ENCODE peak calls at places on chromosomes 12 and 14, in four cellular contexts. K is HEK293T, R is HepG2, G is GM12878. S is an unnamed sample.

GRCh38 chr12:53097207-53097563 is 282 bp upstream of the IGFBP6 start:
- DNase-seq in K (no peak), R (no peak), G (no peak), S (no peak)

GRCh38 chr14:74349757-74350156 is 1.5 kb downstream of the VRTN start:
- DNase-seq in K (no peak), R (no peak), G (no peak), S (no peak)

GRCh38 chr14:106681161-106681955 is 1155.0 kb downstream of the TMEM121 start:
- DNase-seq in K (no peak), R (no peak), G (no peak), S (no peak)

GRCh38 chr12:120394483-120395367 is 25.8 kb upstream of the MSI1 start:
- DNase-seq in K (no peak), R (no peak), G (no peak), S (no peak)

GRCh38 chr14:66066991-66067788 is 419.0 kb upstream of the CCDC196 start:
- DNase-seq in K (no peak), R (no peak), G (no peak), S (no peak)

GRCh38 chr12:48795550-48796455 is 6.9 kb upstream of the ADCY6 start:
- DNase-seq in K (peak), R (peak), G (peak), S (peak)

GRCh38 chr12:82688035-82688501 is 1.4 kb downstream of the TMTC2 start:
- DNase-seq in K (no peak), R (no peak), G (no peak), S (no peak)

GRCh38 chr12:87439990-87440827 is 589.0 kb downstream of the C12orf50 start:
- DNase-seq in K (no peak), R (no peak), G (no peak), S (no peak)

GRCh38 chr14:31930493-31931225 is 146.4 kb upstream of the ARHGAP5 start:
- DNase-seq in K (no peak), R (peak), G (no peak), S (no peak)

GRCh38 chr12:120822832-120823503 is 81.2 kb downstream of the SPPL3 start:
- DNase-seq in K (no peak), R (no peak), G (no peak), S (no peak)

GRCh38 chr14:50339178-50339804 is 27.2 kb downstream of the DMAC2L start:
- DNase-seq in K (no peak), R (no peak), G (no peak), S (no peak)

GRCh38 chr14:57692671-57693070 is 173.2 kb downstream of the SLC35F4 start:
- DNase-seq in K (peak), R (peak), G (no peak), S (peak)

GRCh38 chr14:106809615-106810014 is 1283.2 kb downstream of the TMEM121 start:
- DNase-seq in K (no peak), R (no peak), G (no peak), S (no peak)

GRCh38 chr12:13234045-13234641 is 37.6 kb downstream of the EMP1 start:
- DNase-seq in K (peak), R (peak), G (no peak), S (peak)

GRCh38 chr14:67396381-67396965 is 15.5 kb downstream of the PLEK2 start:
- DNase-seq in K (no peak), R (no peak), G (no peak), S (no peak)

GRCh38 chr14:78697341-78697740 is 527.2 kb downstream of the NRXN3 start:
- DNase-seq in K (peak), R (peak), G (no peak), S (peak)

DNA sequence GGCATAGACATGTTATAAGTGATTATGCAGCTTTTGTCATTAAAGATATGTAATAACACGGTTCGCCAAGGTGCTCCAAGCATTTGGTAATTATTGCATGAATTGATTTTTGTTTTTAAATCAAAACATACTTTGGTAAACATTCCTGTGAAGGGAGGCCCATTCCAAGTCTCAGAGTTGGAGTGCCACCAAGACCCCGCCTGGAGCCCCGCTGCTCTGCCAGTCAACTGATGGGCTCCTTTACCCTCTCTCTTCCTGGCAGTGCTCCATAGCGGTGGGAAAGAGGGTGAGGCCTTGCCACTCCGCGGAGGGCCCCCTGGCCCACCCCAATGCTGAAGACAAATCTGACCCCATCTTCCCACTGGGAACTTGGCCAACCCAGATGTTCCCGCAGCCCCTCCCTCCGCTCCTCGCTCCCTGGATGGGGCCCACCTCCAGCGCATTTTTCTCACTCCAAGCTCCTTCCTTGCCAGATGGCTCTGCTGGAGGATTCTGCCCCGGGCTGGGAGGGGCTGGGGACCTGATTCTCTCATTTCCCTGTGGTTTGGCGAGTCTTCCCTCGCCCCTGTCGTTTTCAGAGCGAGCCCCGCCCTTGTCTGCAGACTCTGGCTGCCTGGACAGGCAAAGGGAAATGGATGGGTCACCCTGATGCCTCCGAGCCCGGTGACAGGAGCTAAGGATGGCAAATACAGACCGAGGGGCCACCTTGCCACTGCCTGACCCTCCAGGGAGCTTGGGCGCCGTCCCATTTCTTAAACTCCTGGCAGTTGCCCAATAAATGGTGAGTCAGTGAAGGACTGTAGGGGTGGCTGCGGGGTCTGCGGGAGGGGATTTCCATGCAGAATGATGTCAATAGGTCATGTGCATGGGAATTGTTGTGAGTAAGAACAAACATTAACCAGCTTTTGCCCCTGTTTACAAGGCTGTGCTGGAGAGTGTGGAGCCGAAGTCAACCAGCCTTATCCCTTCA is 9.2 kb upstream of the PAPLN start:
- DNase-seq in K (no peak), R (peak), G (no peak), S (no peak)
- TF ChIP-seq FOXK2 in K (no peak), R (no peak), G (no peak), S (no peak)

DNA sequence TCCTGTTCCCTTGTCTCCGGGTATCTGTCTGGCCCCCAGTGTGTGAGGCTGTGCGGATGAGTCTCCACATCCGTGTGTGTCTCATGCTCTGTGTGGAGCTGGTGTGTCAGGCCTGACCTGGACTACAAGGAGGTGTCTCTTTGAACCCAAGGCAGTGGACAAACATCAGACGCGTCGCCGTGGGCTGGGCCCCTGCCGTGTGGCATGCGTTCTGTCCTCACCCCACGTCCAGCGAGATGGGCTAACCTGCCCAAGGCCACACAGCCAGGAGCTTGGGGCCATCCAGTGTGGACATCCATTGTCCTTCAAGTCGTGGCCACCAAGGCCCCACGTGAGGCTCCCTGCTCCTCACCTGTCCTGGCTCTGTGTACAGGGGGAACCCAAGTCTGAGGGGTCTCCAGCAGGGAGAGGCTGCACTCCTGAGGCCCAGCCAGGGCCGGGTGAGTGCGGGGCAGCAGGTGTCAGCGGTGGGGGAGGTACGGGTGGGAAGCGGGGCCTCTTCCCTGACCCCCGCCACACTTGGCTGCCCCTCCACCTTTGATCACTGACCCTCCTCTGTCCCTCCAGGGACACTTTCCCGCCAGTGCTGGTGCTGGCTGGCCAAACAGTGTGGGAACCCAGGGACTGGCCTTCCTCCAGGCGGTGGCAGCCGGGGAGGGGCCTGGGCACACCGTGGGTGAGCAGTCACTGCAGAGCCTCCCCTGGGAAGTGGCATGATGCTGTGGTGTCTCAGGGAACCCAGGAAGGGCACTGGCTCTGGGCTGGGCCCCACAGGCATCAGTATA is 48.5 kb downstream of the CYP46A1 start:
- DNase-seq in K (no peak), R (no peak), G (no peak), S (no peak)
- TF ChIP-seq FOXK2 in K (no peak), R (no peak), G (no peak), S (no peak)

GRCh38 chr12:67623259-67623658 is 25.3 kb upstream of the DYRK2 start:
- DNase-seq in K (no peak), R (no peak), G (no peak), S (no peak)
- TF ChIP-seq FOXK2 in K (no peak), R (no peak), G (no peak), S (no peak)

DNA sequence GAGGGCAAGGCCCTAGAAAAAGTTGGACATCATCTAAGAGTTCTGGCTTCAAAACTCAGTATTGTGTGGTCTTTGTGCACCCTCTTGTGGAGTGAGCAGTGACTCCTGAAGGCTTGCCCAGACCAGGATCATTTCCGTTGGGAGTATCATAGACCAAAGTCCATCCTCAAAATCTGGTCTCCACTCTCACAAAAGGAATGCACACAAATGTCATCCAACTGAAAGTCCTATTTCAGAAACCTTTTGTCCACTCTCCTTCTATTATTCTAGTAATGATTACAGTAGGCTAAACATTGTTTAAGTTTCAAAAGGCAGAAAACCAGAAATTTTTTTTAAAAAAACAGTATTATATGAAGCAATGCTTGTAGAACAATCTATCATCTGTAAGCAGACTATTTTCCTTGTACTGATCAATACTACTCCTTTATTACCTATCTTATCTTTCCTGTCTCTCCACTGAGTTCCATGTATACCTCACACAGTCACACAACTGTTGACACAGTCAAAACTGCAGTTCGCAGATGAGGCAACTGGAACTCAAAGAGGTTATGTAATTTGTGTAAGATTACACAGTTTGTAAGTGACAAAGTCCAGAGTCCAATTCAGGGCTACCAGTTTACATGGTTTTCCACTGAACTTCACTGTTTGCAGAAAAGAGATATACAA is 41.4 kb downstream of the COX16 start:
- DNase-seq in K (peak), R (peak), G (peak), S (no peak)
- TF ChIP-seq FOXK2 in K (no peak), R (peak), G (no peak), S (no peak)

DNA sequence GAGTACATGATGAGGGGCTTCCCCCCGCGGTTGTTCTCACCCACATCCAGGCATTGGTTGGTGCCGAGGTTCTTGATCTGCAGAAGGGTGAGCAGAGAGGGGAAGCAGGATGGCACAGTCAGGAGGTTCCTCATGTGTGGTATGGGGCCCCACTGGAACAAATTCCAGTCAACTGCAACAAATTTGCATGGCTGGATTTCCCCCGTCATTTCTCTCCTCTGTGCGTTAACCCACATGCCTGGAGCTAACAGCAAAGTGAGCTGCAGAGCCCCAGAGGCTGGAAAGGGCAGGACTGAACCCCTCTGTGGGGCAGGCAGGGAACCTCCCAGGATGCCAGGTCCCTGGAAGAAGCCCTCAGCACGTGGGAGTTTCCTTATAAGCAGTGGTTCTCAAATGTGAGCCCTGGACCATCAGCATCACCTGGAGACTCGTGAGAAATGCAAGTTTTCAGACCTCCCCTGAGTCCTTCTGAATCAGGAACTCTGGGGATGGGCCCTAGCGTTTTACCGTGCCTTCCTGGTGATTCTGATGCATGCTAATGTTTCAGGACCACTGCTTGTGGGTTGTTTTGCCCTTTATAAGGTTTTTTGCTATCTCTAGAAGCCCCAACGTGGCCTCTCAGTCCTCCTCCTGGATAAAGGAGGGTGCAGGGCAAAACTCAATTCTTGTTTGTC is 11.0 kb upstream of the CELA1 start:
- DNase-seq in K (no peak), R (no peak), G (peak), S (no peak)
- TF ChIP-seq FOXK2 in K (no peak), R (no peak), G (no peak), S (no peak)

GRCh38 chr12:92224685-92225331 is 79.2 kb upstream of the BTG1 start:
- DNase-seq in K (no peak), R (no peak), G (no peak), S (peak)
- TF ChIP-seq FOXK2 in K (no peak), R (no peak), G (no peak), S (no peak)

GRCh38 chr14:69244946-69245345 is 15.0 kb upstream of the GALNT16 start:
- DNase-seq in K (no peak), R (no peak), G (no peak), S (no peak)

GRCh38 chr14:69242311-69243224 is 17.4 kb upstream of the GALNT16 start:
- DNase-seq in K (peak), R (peak), G (peak), S (peak)

GRCh38 chr14:69249603-69250002 is 10.4 kb upstream of the GALNT16 start:
- DNase-seq in K (no peak), R (no peak), G (no peak), S (no peak)

GRCh38 chr14:69247691-69248440 is 12.1 kb upstream of the GALNT16 start:
- DNase-seq in K (no peak), R (no peak), G (no peak), S (no peak)

GRCh38 chr14:69246331-69246730 is 13.6 kb upstream of the GALNT16 start:
- DNase-seq in K (no peak), R (peak), G (no peak), S (no peak)
- TF ChIP-seq FOXK2 in K (no peak), R (no peak), G (no peak), S (no peak)

DNA sequence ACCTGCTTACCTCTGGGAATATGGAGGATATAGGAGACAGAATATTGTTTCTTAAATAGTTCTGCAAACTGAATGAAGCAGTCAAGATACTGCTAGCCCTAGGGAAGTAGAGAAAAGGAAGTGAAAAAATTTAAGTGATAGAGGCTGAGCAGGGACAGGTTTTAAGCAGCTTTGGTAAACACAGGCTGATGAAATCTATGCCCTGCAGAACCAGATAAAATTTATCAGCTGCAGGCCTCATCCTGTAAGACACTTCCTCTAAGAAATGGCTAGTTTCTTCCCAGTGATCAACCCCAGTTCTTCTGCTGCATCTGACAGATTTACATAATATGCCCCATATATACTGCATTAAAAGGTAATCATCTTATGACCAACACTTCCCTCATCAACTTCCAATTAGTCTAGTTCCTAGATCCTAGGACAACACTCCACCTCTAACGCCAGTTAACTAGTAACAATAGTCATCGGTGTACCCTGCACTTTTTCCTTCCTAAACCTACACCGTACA is 1.3 kb upstream of the ESYT1 start:
- DNase-seq in K (no peak), R (no peak), G (no peak), S (no peak)
- TF ChIP-seq FOXK2 in K (no peak), R (no peak), G (no peak), S (peak)

GRCh38 chr12:74111688-74112360 is 425.8 kb upstream of the ATXN7L3B start:
- DNase-seq in K (peak), R (peak), G (no peak), S (peak)
- TF ChIP-seq FOXK2 in K (no peak), R (no peak), G (no peak), S (peak)

GRCh38 chr14:35300228-35300627 is 8.0 kb downstream of the PSMA6 start:
- DNase-seq in K (no peak), R (no peak), G (no peak), S (no peak)
- TF ChIP-seq FOXK2 in K (no peak), R (no peak), G (no peak), S (no peak)

S was measured in K562.